ENCODE peak calls at places on chromosome 3, in nine cellular contexts. P is left ventricle myocardium superior; C is PC-3; V is activated naive CD8-positive, alpha-beta T cell treated with anti-CD3 and anti-CD28 coated beads, Interleukin-2, amount 10 ng/mL, durations not matched to agents 7 days and 5 days; W is stimulated activated naive CD8-positive, alpha-beta T cell treated with anti-CD3 and anti-CD28 coated beads, Interleukin-15, Interleukin-2, amounts not matched to agents 100 U/mL and 50 U/mL, for 24 hours; N is pancreas; X is right cardiac atrium; T is GM12878; Q is activated CD8-positive, alpha-beta T cell treated with anti-CD3 and anti-CD28 coated beads, Interleukin-2, amount 10 ng/mL, durations not matched to agents 7 days and 5 days. J is an unnamed sample.

GRCh38 chr3:184811034-184811433 is 932 bp upstream of the VPS8 start:
- ATAC-seq in T (no peak), Q (no peak), N (no peak), P (no peak), X (no peak), V (peak), C (no peak), W (no peak), J (peak)

GRCh38 chr3:141255864-141256263 is 24.2 kb downstream of the PXYLP1 start:
- ATAC-seq in W (peak), T (peak), N (peak), X (peak), P (peak), C (peak), V (peak), Q (peak), J (peak)

GRCh38 chr3:54322354-54322753 is 200.0 kb downstream of the CACNA2D3 start:
- ATAC-seq in X (no peak), W (no peak), C (no peak), V (no peak), T (no peak), Q (no peak), P (no peak), N (peak), J (no peak)

GRCh38 chr3:167032267-167032876 is 347.7 kb downstream of the ZBBX start:
- ATAC-seq in Q (no peak), N (no peak), C (peak), X (no peak), T (peak), P (no peak), V (no peak), W (no peak), J (no peak)

GRCh38 chr3:143839980-143840379 is 8.3 kb downstream of the SLC9A9 start:
- ATAC-seq in X (no peak), W (no peak), T (peak), Q (no peak), N (no peak), V (no peak), P (no peak), C (no peak), J (no peak)

GRCh38 chr3:132513057-132513456 is 84.0 kb upstream of the ACKR4 start:
- ATAC-seq in X (no peak), V (no peak), Q (no peak), W (no peak), T (no peak), P (no peak), C (no peak), N (no peak), J (no peak)

GRCh38 chr3:32257641-32258438 is 19.4 kb downstream of the CMTM8 start:
- ATAC-seq in Q (no peak), C (peak), X (no peak), P (no peak), T (no peak), W (no peak), N (no peak), V (peak), J (peak)

GRCh38 chr3:97952280-97952679 is 20.0 kb downstream of the RIOX2 start:
- ATAC-seq in N (no peak), X (peak), C (no peak), P (peak), W (no peak), V (no peak), T (no peak), Q (no peak), J (no peak)

GRCh38 chr3:65497846-65498245 is 540.9 kb downstream of the MAGI1 start:
- ATAC-seq in C (no peak), T (no peak), X (no peak), Q (no peak), N (no peak), P (no peak), W (no peak), V (no peak), J (no peak)

GRCh38 chr3:123346726-123347125 is 102.2 kb downstream of the ADCY5 start:
- ATAC-seq in W (no peak), Q (no peak), P (peak), X (peak), N (peak), V (no peak), C (peak), T (no peak), J (no peak)

GRCh38 chr3:99646107-99646435 is 7.7 kb downstream of the COL8A1 start:
- ATAC-seq in V (no peak), P (peak), X (no peak), Q (no peak), N (no peak), W (no peak), C (no peak), T (no peak), J (no peak)

GRCh38 chr3:139937674-139938279 is 2.8 kb downstream of the CLSTN2 start:
- ATAC-seq in T (peak), C (no peak), X (no peak), W (no peak), V (no peak), Q (no peak), P (no peak), N (no peak), J (no peak)

GRCh38 chr3:41202834-41203345 is 3.6 kb downstream of the CTNNB1 start:
- ATAC-seq in T (peak), V (no peak), P (no peak), C (peak), W (no peak), N (no peak), Q (no peak), X (no peak), J (no peak)

GRCh38 chr3:52086461-52086860 is 30.1 kb upstream of the DUSP7 start:
- ATAC-seq in Q (peak), N (no peak), C (no peak), P (no peak), T (no peak), V (peak), W (peak), X (no peak), J (no peak)

GRCh38 chr3:8777978-8778267 is 8.5 kb upstream of the OXTR start:
- ATAC-seq in X (no peak), V (no peak), T (no peak), Q (no peak), P (no peak), W (no peak), C (no peak), N (no peak), J (no peak)

GRCh38 chr3:45154641-45155147 is 8.5 kb upstream of the CDCP1 start:
- ATAC-seq in C (peak), X (no peak), P (no peak), W (no peak), V (no peak), Q (no peak), N (no peak), T (no peak), J (peak)

GRCh38 chr3:60490992-60491391 is 760.3 kb downstream of the FHIT start:
- ATAC-seq in C (peak), T (no peak), V (no peak), W (no peak), P (no peak), Q (no peak), N (no peak), X (no peak), J (no peak)

GRCh38 chr3:13280856-13281656 is 139.1 kb downstream of the NUP210 start:
- ATAC-seq in T (no peak), Q (no peak), N (no peak), W (no peak), C (peak), P (peak), X (peak), V (no peak), J (no peak)

GRCh38 chr3:109647985-109648384 is 310.6 kb upstream of the DPPA4 start:
- ATAC-seq in V (no peak), T (no peak), P (no peak), C (no peak), X (no peak), W (no peak), N (no peak), Q (no peak), J (no peak)

GRCh38 chr3:197352382-197352781 is 54.0 kb upstream of the DLG1 start:
- ATAC-seq in Q (no peak), N (peak), V (no peak), X (peak), T (no peak), W (no peak), P (peak), C (peak), J (no peak)

GRCh38 chr3:46337911-46338310 is 16.0 kb upstream of the CCR2 start:
- ATAC-seq in N (no peak), P (no peak), V (no peak), T (no peak), Q (no peak), X (no peak), W (no peak), C (peak), J (peak)

GRCh38 chr3:153970047-153970446 is 151.1 kb upstream of the ARHGEF26 start:
- ATAC-seq in C (peak), W (no peak), Q (no peak), T (peak), P (no peak), V (no peak), N (no peak), X (no peak), J (peak)

GRCh38 chr3:99409961-99410360 is 228.4 kb upstream of the COL8A1 start:
- ATAC-seq in N (no peak), T (no peak), P (no peak), W (no peak), X (no peak), C (no peak), V (no peak), Q (no peak), J (no peak)

J was measured in activated T-helper 17 cell treated with anti-CD3 and anti-CD28 coated beads, Interleukin-2, amount 50 U/mL, for 72 hours.